ENCODE peak calls at places on chromosomes 11 and 22, in four cellular contexts. A is EL, G is hepatic stellate cell, W is GM20000. K is an unnamed sample.

GRCh38 chr11:15038963-15039362 is 34.4 kb upstream of the CALCB start:
- DNase-seq in W (no peak), A (peak; percentile 13), G (no peak), K (no peak)

GRCh38 chr11:45717526-45717925 is 52.1 kb upstream of the CHST1 start:
- DNase-seq in G (no peak), W (no peak), A (no peak), K (no peak)

GRCh38 chr22:46031965-46032851 is 55.2 kb upstream of the WNT7B start:
- DNase-seq in W (no peak), A (no peak), G (no peak), K (no peak)

GRCh38 chr11:109641549-109641948 is 219.6 kb downstream of the C11orf87 start:
- DNase-seq in A (peak; percentile 46), G (no peak), W (no peak), K (no peak)

GRCh38 chr11:12890476-12890875 is 118.6 kb upstream of the RASSF10 start:
- DNase-seq in G (no peak), W (no peak), A (no peak), K (no peak)

GRCh38 chr11:129614256-129614944 is 201.2 kb upstream of the TMEM45B start:
- DNase-seq in A (no peak), W (no peak), G (no peak), K (no peak)

GRCh38 chr22:50271519-50271970 is 1.4 kb upstream of the MAPK11 start:
- DNase-seq in A (peak; percentile 64), G (peak; percentile 77), W (peak; percentile 92), K (peak; percentile 52)

GRCh38 chr11:106463796-106464201 is 386.3 kb downstream of the AASDHPPT start:
- DNase-seq in W (no peak), G (peak; percentile 51), A (no peak), K (no peak)

GRCh38 chr11:67195971-67196418 is 70.3 kb upstream of the GRK2 start:
- DNase-seq in A (peak; percentile 89), G (no peak), W (no peak), K (no peak)

GRCh38 chr11:6667733-6668374 is 12.2 kb upstream of the DCHS1 start:
- DNase-seq in W (no peak), A (peak; percentile 52), G (no peak), K (no peak)

GRCh38 chr11:123421589-123421988 is 8.5 kb upstream of the GRAMD1B start:
- DNase-seq in A (no peak), W (no peak), G (no peak), K (no peak)

GRCh38 chr11:70065318-70066135 is 12.6 kb upstream of the ANO1 start:
- DNase-seq in W (no peak), A (no peak), G (no peak), K (no peak)

GRCh38 chr11:8263109-8263768 is 439 bp downstream of the LMO1 start:
- DNase-seq in A (peak; percentile 19), W (no peak), G (no peak), K (peak; percentile 8)

GRCh38 chr22:35330258-35330861 is 30.7 kb downstream of the TOM1 start:
- DNase-seq in W (no peak), A (peak; percentile 92), G (peak; percentile 93), K (no peak)

GRCh38 chr11:36469063-36469462 is 41.0 kb downstream of the TRAF6 start:
- DNase-seq in A (peak; percentile 59), G (no peak), W (no peak), K (peak; percentile 67)

GRCh38 chr22:17370036-17370765 is 941 bp downstream of the CECR2 start:
- DNase-seq in W (peak; percentile 35), G (no peak), A (no peak), K (no peak)

GRCh38 chr11:10459029-10459970 is 4.2 kb downstream of the AMPD3 start:
- DNase-seq in W (peak; percentile 74), A (no peak), G (no peak), K (no peak)

GRCh38 chr22:46079861-46080821 is 70.2 kb upstream of the PPARA start:
- DNase-seq in A (peak; percentile 95), G (peak; percentile 88), W (no peak), K (peak; percentile 97)

GRCh38 chr11:75195164-75195962 is 44.5 kb downstream of the SLCO2B1 start:
- DNase-seq in A (no peak), G (no peak), W (no peak), K (no peak)

GRCh38 chr11:119368121-119369034 is 13.1 kb downstream of the USP2 start:
- DNase-seq in W (no peak), A (no peak), G (peak; percentile 57), K (no peak)

GRCh38 chr11:122696662-122697061 is 41.1 kb downstream of the UBASH3B start:
- DNase-seq in W (peak; percentile 75), A (no peak), G (no peak), K (no peak)

GRCh38 chr11:123357990-123358827 is 71.9 kb upstream of the GRAMD1B start:
- DNase-seq in A (peak; percentile 18), G (peak; percentile 6), W (peak; percentile 79), K (no peak)

GRCh38 chr11:43644626-43645299 is 35.8 kb upstream of the HSD17B12 start:
- DNase-seq in A (no peak), G (peak; percentile 7), W (peak; percentile 6), K (no peak)

GRCh38 chr11:123137496-123138270 is 57.4 kb downstream of the CLMP start:
- DNase-seq in A (peak; percentile 93), G (peak; percentile 74), W (peak; percentile 19), K (peak; percentile 92)

GRCh38 chr11:77136074-77136473 is 8.0 kb downstream of the MYO7A start:
- DNase-seq in G (no peak), A (peak; percentile 64), W (no peak), K (peak; percentile 22)